ENCODE peak calls at places on chromosomes 3 and 15, in four cellular contexts. G is GM23338, P is endodermal cell, M is aorta. R is an unnamed sample.

GRCh38 chr15:71278989-71279756 is 163.9 kb downstream of the THSD4 start:
- DNase-seq in P (no peak), M (peak; percentile 77), G (no peak), R (peak; percentile 51)

GRCh38 chr15:61171190-61171589 is 57.9 kb downstream of the RORA start:
- DNase-seq in P (peak; percentile 65), M (no peak), G (peak; percentile 61), R (no peak)

GRCh38 chr3:43379343-43379742 is 93.0 kb downstream of the SNRK start:
- DNase-seq in G (no peak), P (no peak), M (peak; percentile 57), R (no peak)

GRCh38 chr3:183008799-183009198 is 28.5 kb upstream of the DCUN1D1 start:
- DNase-seq in P (no peak), M (no peak), G (no peak), R (no peak)

GRCh38 chr3:152497457-152497856 is 228.7 kb downstream of the MBNL1 start:
- DNase-seq in G (no peak), M (no peak), P (no peak), R (no peak)

GRCh38 chr15:99704444-99704838 is 28.8 kb downstream of the LYSMD4 start:
- DNase-seq in G (peak; percentile 94), P (peak; percentile 58), M (no peak), R (peak; percentile 45)

GRCh38 chr3:10485380-10485779 is 20.0 kb downstream of the ATP2B2 start:
- DNase-seq in M (no peak), G (no peak), P (no peak), R (no peak)

GRCh38 chr15:64842099-64842940 is 605 bp downstream of the PLEKHO2 start:
- DNase-seq in M (no peak), P (peak; percentile 64), G (peak; percentile 37), R (no peak)

GRCh38 chr15:42147431-42147735 is 9.1 kb downstream of the PLA2G4F start:
- DNase-seq in G (no peak), P (no peak), M (no peak), R (no peak)

GRCh38 chr3:148998715-148999413 is 7.5 kb downstream of the GYG1 start:
- DNase-seq in G (peak; percentile 33), M (no peak), P (no peak), R (no peak)

GRCh38 chr3:167716920-167717319 is 17.8 kb downstream of the PDCD10 start:
- DNase-seq in G (no peak), M (no peak), P (no peak), R (no peak)

GRCh38 chr3:133330043-133330442 is 69.8 kb upstream of the BFSP2 start:
- DNase-seq in P (peak; percentile 80), M (no peak), G (peak; percentile 75), R (peak; percentile 79)

GRCh38 chr3:128584412-128585020 is 66.1 kb downstream of the RPN1 start:
- DNase-seq in M (peak; percentile 79), G (peak; percentile 93), P (peak; percentile 95), R (peak; percentile 94)

GRCh38 chr3:167109746-167110145 is 270.4 kb downstream of the ZBBX start:
- DNase-seq in G (peak; percentile 33), P (no peak), M (no peak), R (no peak)

GRCh38 chr3:73719413-73719831 is 94.7 kb upstream of the PDZRN3 start:
- DNase-seq in P (no peak), G (no peak), M (no peak), R (no peak)

GRCh38 chr15:31459011-31459748 is 132.5 kb downstream of the KLF13 start:
- DNase-seq in P (no peak), M (no peak), G (no peak), R (no peak)

GRCh38 chr15:101170568-101171350 is 81.1 kb downstream of the CHSY1 start:
- DNase-seq in P (no peak), M (peak; percentile 81), G (no peak), R (no peak)

GRCh38 chr3:46484911-46485696 is 12.7 kb upstream of the RTP3 start:
- DNase-seq in P (peak; percentile 81), M (no peak), G (no peak), R (no peak)

GRCh38 chr3:169310190-169310918 is 353.2 kb downstream of the MECOM start:
- DNase-seq in M (no peak), G (no peak), P (no peak), R (no peak)

DNA sequence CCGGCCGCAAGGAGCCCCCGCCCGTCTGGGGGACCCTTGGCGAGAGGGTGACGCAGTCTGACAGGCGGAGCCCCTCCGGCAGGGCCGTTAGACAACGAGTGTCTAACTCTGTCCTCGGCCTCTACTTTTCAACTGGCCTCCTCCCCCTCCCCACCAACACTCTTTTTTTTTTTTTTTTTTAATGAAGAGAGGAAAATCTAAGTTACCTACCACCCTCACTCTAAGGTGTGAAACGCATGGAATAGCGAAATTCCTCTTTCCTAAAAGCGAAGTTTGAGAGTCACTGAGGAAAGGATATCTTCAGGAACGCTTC is 521 bp upstream of the SUSD5 start:
- DNase-seq in M (no peak), P (no peak), G (no peak), R (no peak)
- H3K27me3 ChIP-seq in M (no peaks in the 10 kb centered on the region), P (peaks cover 65% of the 10 kb centered on the region), G (peaks cover 64% of the 10 kb centered on the region), R (peaks cover 23% of the 10 kb centered on the region)

DNA sequence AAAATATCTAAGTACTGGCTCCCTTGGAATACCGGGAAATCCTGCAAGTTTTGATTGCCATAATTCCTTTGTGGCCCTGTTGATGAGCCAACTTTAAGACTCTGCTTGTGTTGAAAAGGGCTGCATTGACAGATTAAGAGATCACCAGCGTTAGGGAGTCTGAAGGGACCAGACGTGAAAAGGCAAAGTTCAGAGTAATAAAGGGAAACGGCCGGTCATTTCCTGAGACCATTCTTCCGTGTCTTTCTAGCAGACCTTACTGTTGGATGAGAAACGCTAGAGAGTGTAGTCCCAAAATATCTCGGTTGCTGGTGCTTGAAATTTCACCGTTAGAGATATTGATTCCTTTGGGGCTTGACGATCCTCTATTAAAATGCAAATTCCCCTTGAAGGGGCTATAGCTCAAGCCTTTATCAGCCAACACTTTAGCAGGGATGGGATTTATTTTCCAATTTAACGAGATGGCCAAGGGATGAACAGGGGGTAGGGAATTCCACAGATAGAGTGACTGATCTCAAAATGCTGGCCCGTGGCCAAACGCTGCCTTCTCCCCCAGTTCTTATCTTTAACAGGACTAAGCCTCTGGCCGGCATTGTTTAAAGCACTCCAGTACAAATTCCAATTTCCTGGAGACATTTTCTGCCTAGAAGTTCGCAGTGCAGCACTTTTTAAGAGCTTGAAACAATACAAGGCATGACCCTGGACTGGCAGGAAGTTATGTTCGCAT is 250.4 kb downstream of the TJP1 start:
- DNase-seq in M (no peak), G (peak; percentile 11), P (no peak), R (no peak)
- H3K27me3 ChIP-seq in M (no peaks in the 10 kb centered on the region), G (peaks cover 39% of the 10 kb centered on the region), P (peaks cover 32% of the 10 kb centered on the region), R (peaks cover 55% of the 10 kb centered on the region)

DNA sequence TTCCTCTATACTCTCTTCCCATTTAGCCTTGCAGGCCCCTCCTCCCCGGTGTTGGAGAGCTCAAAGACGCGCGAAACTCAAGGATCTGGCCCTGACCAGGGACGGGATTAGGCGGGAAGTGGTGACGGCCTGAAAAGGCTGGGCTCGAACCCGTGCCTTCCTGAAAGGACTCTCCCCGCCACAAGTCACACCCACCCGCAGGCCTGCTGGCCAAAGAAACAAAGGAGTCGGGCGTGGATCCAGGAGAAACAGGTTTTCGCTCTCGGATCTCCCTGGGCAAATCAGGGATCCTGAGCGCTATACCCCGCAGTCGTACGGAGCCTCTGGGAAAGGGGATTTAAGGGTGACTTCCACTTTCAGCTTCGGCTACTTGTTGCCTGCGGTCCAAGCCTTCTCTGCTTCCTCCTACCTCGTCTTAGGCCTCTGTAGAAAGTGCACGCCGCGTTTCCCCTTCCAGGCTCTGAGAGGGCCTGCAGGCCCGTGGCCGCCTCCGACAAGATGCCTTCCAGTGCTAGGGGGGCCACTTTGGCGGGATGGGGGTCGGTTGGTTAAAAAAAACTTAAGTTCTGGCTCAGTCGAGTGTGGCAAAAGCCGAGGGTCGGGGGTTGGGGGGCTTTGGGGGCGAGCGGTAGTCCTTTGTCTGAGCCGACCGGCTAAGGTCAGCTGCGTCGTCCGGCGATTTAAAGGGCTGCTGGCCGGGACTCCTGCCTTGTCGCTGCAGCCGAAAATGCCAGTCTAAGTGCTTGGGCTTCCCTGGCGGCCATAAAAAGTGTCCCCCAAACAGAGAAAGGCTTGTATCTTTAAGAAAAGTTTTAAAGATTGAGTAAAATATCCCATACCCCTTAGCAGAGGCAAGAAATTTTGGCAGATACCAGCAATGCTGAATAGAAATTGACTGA is 8.2 kb downstream of the ZIC4 start:
- DNase-seq in M (no peak), P (peak; percentile 80), G (peak; percentile 90), R (no peak)
- H3K27me3 ChIP-seq in M (peaks cover 4% of the 10 kb centered on the region), P (peaks cover 100% of the 10 kb centered on the region), G (peaks cover 100% of the 10 kb centered on the region), R (peaks cover 69% of the 10 kb centered on the region)

GRCh38 chr3:193794002-193794835 is 201.2 kb downstream of the OPA1 start:
- DNase-seq in P (peak; percentile 35), M (no peak), G (no peak), R (no peak)

GRCh38 chr3:193796089-193796488 is 203.1 kb downstream of the OPA1 start:
- DNase-seq in G (no peak), P (peak; percentile 30), M (no peak), R (no peak)

GRCh38 chr3:193798097-193798496 is 205.1 kb downstream of the OPA1 start:
- DNase-seq in G (no peak), P (peak; percentile 13), M (no peak), R (no peak)

GRCh38 chr3:193791041-193792032 is 198.3 kb downstream of the OPA1 start:
- DNase-seq in M (no peak), G (no peak), P (peak; percentile 91), R (no peak)

GRCh38 chr3:193795062-193795690 is 202.2 kb downstream of the OPA1 start:
- DNase-seq in G (no peak), P (peak; percentile 30), M (no peak), R (no peak)
- H3K27me3 ChIP-seq in G (no peaks in the 10 kb centered on the region), P (no peaks in the 10 kb centered on the region), M (no peaks in the 10 kb centered on the region), R (no peaks in the 10 kb centered on the region)

DNA sequence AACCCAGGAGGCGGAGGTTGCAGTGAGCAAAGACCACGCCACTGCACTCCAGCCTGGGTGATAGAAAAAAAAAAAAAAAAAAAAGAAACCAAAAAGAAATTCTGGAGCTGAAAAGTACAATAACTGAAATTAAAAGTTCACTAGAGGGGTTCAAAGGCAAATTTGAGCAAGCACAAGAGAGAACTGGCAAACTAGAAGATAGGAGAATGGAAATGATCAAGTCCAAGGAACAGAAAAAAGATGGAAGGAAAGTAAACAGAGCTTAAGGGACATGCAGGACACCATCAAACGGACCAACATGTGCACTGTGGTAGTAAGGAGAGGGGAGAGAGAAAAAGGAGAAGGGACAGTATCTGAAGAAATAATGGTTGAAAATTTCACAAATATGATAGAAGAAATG is 12.9 kb downstream of the SNX4 start:
- DNase-seq in M (no peak), G (no peak), P (no peak), R (no peak)
- H3K27me3 ChIP-seq in M (no peaks in the 10 kb centered on the region), G (no peaks in the 10 kb centered on the region), P (no peaks in the 10 kb centered on the region), R (no peaks in the 10 kb centered on the region)

DNA sequence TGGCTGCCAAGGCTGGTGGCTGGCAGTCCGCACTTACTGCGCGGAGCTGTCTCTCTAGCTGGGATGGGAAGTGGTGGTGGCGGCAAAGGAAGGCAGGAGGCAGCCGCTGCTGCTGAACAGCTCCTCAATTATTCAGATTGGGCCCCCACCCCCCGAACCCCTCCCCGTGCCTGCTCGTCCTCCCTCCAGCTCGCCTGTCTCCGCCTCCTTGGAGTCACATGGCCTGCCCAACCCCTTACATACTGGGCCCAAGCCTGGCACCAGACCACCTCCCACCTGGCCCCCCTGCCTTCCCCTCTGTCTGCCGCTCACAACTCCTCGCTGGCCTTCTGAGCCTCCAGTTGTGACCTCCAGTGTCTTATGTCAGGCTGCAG is at the start of gene SLC7A14:
- DNase-seq in M (no peak), P (peak; percentile 87), G (peak; percentile 75), R (peak; percentile 84)
- H3K27me3 ChIP-seq in M (peaks cover 5% of the 10 kb centered on the region), P (peaks cover 62% of the 10 kb centered on the region), G (peaks cover 57% of the 10 kb centered on the region), R (no peaks in the 10 kb centered on the region)

GRCh38 chr3:12335421-12335820 is 46.6 kb downstream of the PPARG start:
- DNase-seq in G (no peak), P (no peak), M (no peak), R (no peak)
- H3K27me3 ChIP-seq in G (no peaks in the 10 kb centered on the region), P (no peaks in the 10 kb centered on the region), M (no peaks in the 10 kb centered on the region), R (no peaks in the 10 kb centered on the region)